ENCODE peak calls at places on chromosomes 5 and 9, in seven cellular contexts. Q is T47D; W is effector memory CD8-positive, alpha-beta T cell; U is activated T-helper 1 cell treated with anti-CD3 and anti-CD28 coated beads, Interleukin-2, amount 50 U/mL, for 16 hours; L is Panc1; C is GM13976; R is NCI-H1092. T is an unnamed sample.

GRCh38 chr5:133316346-133317343 is 264.8 kb downstream of the HSPA4 start:
- DNase-seq in W (no peak), U (no peak), L (no peak), R (no peak), Q (no peak), C (no peak), T (peak)

GRCh38 chr5:138974227-138975063 is 99.3 kb upstream of the LRRTM2 start:
- DNase-seq in L (no peak), W (no peak), U (no peak), C (no peak), Q (no peak), R (no peak), T (peak)

GRCh38 chr9:124835026-124835501 is 18.2 kb upstream of the WDR38 start:
- DNase-seq in L (no peak), U (no peak), R (peak), W (no peak), Q (no peak), C (no peak), T (peak)

GRCh38 chr9:122498883-122499288 is 11.7 kb upstream of the OR1J2 start:
- DNase-seq in Q (peak), U (no peak), W (peak), L (peak), C (peak), R (peak), T (peak)

GRCh38 chr9:125683486-125683885 is 23.5 kb downstream of the MAPKAP1 start:
- DNase-seq in L (no peak), Q (no peak), W (no peak), C (no peak), R (no peak), U (no peak), T (no peak)

GRCh38 chr9:73183917-73184861 is 32.5 kb downstream of the ANXA1 start:
- DNase-seq in C (peak), W (no peak), U (no peak), Q (no peak), L (no peak), R (peak), T (peak)

GRCh38 chr5:142922223-142922952 is 152.2 kb downstream of the ARHGAP26 start:
- DNase-seq in W (no peak), L (peak), R (peak), Q (peak), C (peak), U (no peak), T (peak)

GRCh38 chr9:35135988-35136387 is 20.3 kb upstream of the ATOSB start:
- DNase-seq in U (no peak), R (no peak), C (no peak), W (no peak), L (no peak), Q (no peak), T (no peak)

GRCh38 chr5:5667136-5667554 is 244.7 kb downstream of the ICE1 start:
- DNase-seq in R (no peak), W (no peak), L (no peak), Q (no peak), U (no peak), C (no peak), T (peak)

GRCh38 chr9:130323051-130323757 is 57.6 kb downstream of the HMCN2 start:
- DNase-seq in L (no peak), R (no peak), C (no peak), W (no peak), U (no peak), Q (no peak), T (no peak)